ENCODE peak calls at places on chromosome 17, in five cellular contexts. J is HTR-8/SVneo, P is NCI-H1092 treated with DMSO at 0.1 percent for 48 hours, B is amygdala, E is ovary. A is an unnamed sample.

GRCh38 chr17:3553419-3554401 is 3.9 kb downstream of the TRPV3 start:
- DNase-seq in J (no peak), P (no peak), E (no peak), B (no peak), A (no peak)

GRCh38 chr17:45705123-45706009 is 78.8 kb upstream of the CRHR1 start:
- DNase-seq in B (no peak), P (no peak), E (no peak), J (peak; percentile 61), A (no peak)

GRCh38 chr17:82045916-82046484 is 5.6 kb downstream of the RFNG start:
- DNase-seq in E (no peak), P (no peak), J (no peak), B (no peak), A (no peak)

GRCh38 chr17:79849953-79850352 is 10.7 kb upstream of the CBX4 start:
- DNase-seq in B (no peak), P (no peak), E (no peak), J (no peak), A (no peak)

GRCh38 chr17:45144199-45145034 is 3.9 kb upstream of the HEXIM1 start:
- DNase-seq in E (peak; percentile 77), B (no peak), J (no peak), P (no peak), A (no peak)

GRCh38 chr17:42311240-42312034 is 23.1 kb downstream of the STAT5A start:
- DNase-seq in J (no peak), E (peak; percentile 95), P (no peak), B (no peak), A (peak; percentile 52)

GRCh38 chr17:5784791-5785190 is 200.5 kb upstream of the NLRP1 start:
- DNase-seq in J (no peak), P (no peak), E (no peak), B (no peak), A (no peak)

GRCh38 chr17:50439008-50439407 is 13.0 kb downstream of the ACSF2 start:
- DNase-seq in B (no peak), E (no peak), P (no peak), J (no peak), A (no peak)

GRCh38 chr17:58330997-58331814 is 2.6 kb upstream of the TSPOAP1 start:
- DNase-seq in E (no peak), B (no peak), J (no peak), P (no peak), A (no peak)

GRCh38 chr17:7858487-7858832 is 657 bp downstream of the CYB5D1 start:
- DNase-seq in J (no peak), E (peak; percentile 54), P (no peak), B (no peak), A (no peak)

GRCh38 chr17:31371511-31372097 is 19.9 kb upstream of the RAB11FIP4 start:
- DNase-seq in E (no peak), P (peak; percentile 55), B (no peak), J (no peak), A (no peak)

GRCh38 chr17:59752446-59752845 is 45.0 kb downstream of the VMP1 start:
- DNase-seq in J (no peak), P (no peak), B (no peak), E (no peak), A (no peak)

GRCh38 chr17:57555636-57556175 is 189.4 kb downstream of the CCDC182 start:
- DNase-seq in B (no peak), E (no peak), J (no peak), P (no peak), A (no peak)

GRCh38 chr17:77456271-77456950 is 315.6 kb downstream of the SEC14L1 start:
- DNase-seq in B (no peak), E (no peak), P (no peak), J (no peak), A (no peak)

GRCh38 chr17:45170976-45171337 is 9.3 kb downstream of the HEXIM2 start:
- DNase-seq in P (no peak), E (peak; percentile 51), B (no peak), J (peak; percentile 88), A (no peak)